ENCODE peak calls at places on chromosomes 16 and 17, in six cellular contexts. U is small intestine, L is thoracic aorta, G is skeletal muscle cell, R is stomach, X is BJ. M is an unnamed sample.

GRCh38 chr17:57868007-57868774 is 18.3 kb upstream of the MRPS23 start:
- DNase-seq in U (peak; percentile 55), L (peak; percentile 69), G (peak; percentile 76), R (peak; percentile 43), X (peak; percentile 73), M (peak; percentile 62)

GRCh38 chr16:53085539-53086450 is 31.0 kb downstream of the CHD9 start:
- DNase-seq in U (no peak), L (no peak), G (no peak), R (no peak), X (no peak), M (no peak)

GRCh38 chr17:64024781-64025731 is 4.6 kb upstream of the ICAM2 start:
- DNase-seq in U (peak; percentile 39), L (no peak), G (no peak), R (no peak), X (no peak), M (no peak)

GRCh38 chr16:76081936-76082335 is 195.3 kb upstream of the CNTNAP4 start:
- DNase-seq in U (no peak), L (no peak), G (no peak), R (no peak), X (no peak), M (no peak)

GRCh38 chr17:72297326-72298115 is 176.7 kb downstream of the SOX9 start:
- DNase-seq in U (no peak), L (no peak), G (peak; percentile 57), R (no peak), X (no peak), M (no peak)

GRCh38 chr17:42230225-42230624 is 35.9 kb upstream of the GHDC start:
- DNase-seq in U (no peak), L (no peak), G (no peak), R (no peak), X (no peak), M (no peak)

GRCh38 chr16:4917117-4917516 is 19.8 kb downstream of the PPL start:
- DNase-seq in U (no peak), L (no peak), G (peak; percentile 18), R (no peak), X (peak; percentile 11), M (no peak)

GRCh38 chr17:74151551-74152315 is 51.7 kb upstream of the RPL38 start:
- DNase-seq in U (no peak), L (no peak), G (no peak), R (no peak), X (no peak), M (no peak)

GRCh38 chr16:84992700-84993075 is 18.6 kb downstream of the ZDHHC7 start:
- DNase-seq in U (no peak), L (no peak), G (no peak), R (no peak), X (no peak), M (no peak)

GRCh38 chr17:48721009-48721402 is 1.3 kb downstream of the PRAC1 start:
- DNase-seq in U (no peak), L (no peak), G (no peak), R (no peak), X (no peak), M (no peak)

GRCh38 chr16:85029413-85029794 is 1.8 kb downstream of the KIAA0513 start:
- DNase-seq in U (no peak), L (no peak), G (no peak), R (no peak), X (peak; percentile 52), M (no peak)

GRCh38 chr16:75433732-75434413 is 570 bp upstream of the CFDP1 start:
- DNase-seq in U (peak; percentile 90), L (peak; percentile 46), G (peak; percentile 91), R (peak; percentile 71), X (peak; percentile 70), M (peak; percentile 86)

GRCh38 chr16:47110939-47111338 is 32.8 kb downstream of the NETO2 start:
- DNase-seq in U (no peak), L (no peak), G (no peak), R (no peak), X (no peak), M (no peak)

GRCh38 chr16:27841061-27841801 is 222.3 kb downstream of the GSG1L start:
- DNase-seq in U (no peak), L (no peak), G (no peak), R (no peak), X (no peak), M (no peak)

GRCh38 chr17:8927395-8927794 is 38.1 kb downstream of the PIK3R5 start:
- DNase-seq in U (no peak), L (no peak), G (no peak), R (no peak), X (no peak), M (no peak)

GRCh38 chr16:13866073-13866472 is 53.9 kb upstream of the ERCC4 start:
- DNase-seq in U (peak; percentile 77), L (no peak), G (peak; percentile 28), R (peak; percentile 89), X (no peak), M (peak; percentile 46)

GRCh38 chr17:67652433-67652832 is 65.3 kb upstream of the NOL11 start:
- DNase-seq in U (no peak), L (no peak), G (no peak), R (no peak), X (no peak), M (no peak)

GRCh38 chr16:54928016-54928356 is 2.7 kb upstream of the IRX5 start:
- DNase-seq in U (no peak), L (no peak), G (no peak), R (no peak), X (no peak), M (no peak)

GRCh38 chr16:59748531-59748930 is 1014.4 kb upstream of the GOT2 start:
- DNase-seq in U (no peak), L (no peak), G (no peak), R (no peak), X (no peak), M (no peak)

GRCh38 chr17:13584701-13585080 is 17.0 kb downstream of the HS3ST3A1 start:
- DNase-seq in U (no peak), L (no peak), G (no peak), R (no peak), X (no peak), M (no peak)

GRCh38 chr17:1009411-1010085 is 12.6 kb downstream of the TIMM22 start:
- DNase-seq in U (no peak), L (no peak), G (no peak), R (no peak), X (no peak), M (no peak)

GRCh38 chr17:65109543-65109942 is 27.6 kb upstream of the RGS9 start:
- DNase-seq in U (no peak), L (no peak), G (no peak), R (no peak), X (no peak), M (no peak)

GRCh38 chr17:71273451-71273850 is 847.4 kb upstream of the SOX9 start:
- DNase-seq in U (no peak), L (no peak), G (no peak), R (no peak), X (peak; percentile 22), M (peak; percentile 23)

GRCh38 chr17:71276071-71276470 is 844.7 kb upstream of the SOX9 start:
- DNase-seq in U (no peak), L (no peak), G (no peak), R (no peak), X (no peak), M (no peak)
- H3K4me3 ChIP-seq in U (no peak overlapping the region), L (no peak overlapping the region), G (no peak overlapping the region), R (no peak overlapping the region), X (no peak overlapping the region), M (no peak overlapping the region)

GRCh38 chr17:81307636-81308035 is 12.5 kb upstream of the SLC38A10 start:
- DNase-seq in U (no peak), L (no peak), G (no peak), R (no peak), X (no peak), M (no peak)

GRCh38 chr17:81308161-81308560 is 13.1 kb upstream of the SLC38A10 start:
- DNase-seq in U (no peak), L (no peak), G (no peak), R (no peak), X (no peak), M (no peak)

GRCh38 chr17:81310963-81311550 is 15.9 kb upstream of the SLC38A10 start:
- DNase-seq in U (no peak), L (no peak), G (no peak), R (no peak), X (no peak), M (no peak)

GRCh38 chr17:81309859-81310839 is 15.0 kb upstream of the SLC38A10 start:
- DNase-seq in U (no peak), L (no peak), G (no peak), R (no peak), X (no peak), M (no peak)

GRCh38 chr17:81309140-81309858 is 14.2 kb upstream of the SLC38A10 start:
- DNase-seq in U (peak; percentile 97), L (peak; percentile 46), G (no peak), R (peak; percentile 90), X (no peak), M (no peak)
- H3K4me3 ChIP-seq in U (no peak overlapping the region), L (peak overlapping the region; percentile 57), G (peak overlapping the region; percentile 9), R (peak overlapping the region; percentile 1), X (peak overlapping the region; percentile 13), M (peak overlapping the region; percentile 8)

GRCh38 chr16:11795887-11796226 is 1.2 kb downstream of the ZC3H7A start:
- DNase-seq in U (no peak), L (no peak), G (no peak), R (no peak), X (no peak), M (no peak)

GRCh38 chr16:11794991-11795886 is 1.8 kb downstream of the ZC3H7A start:
- DNase-seq in U (no peak), L (no peak), G (no peak), R (no peak), X (no peak), M (no peak)

GRCh38 chr16:11792404-11793260 is 4.4 kb downstream of the ZC3H7A start:
- DNase-seq in U (peak; percentile 92), L (no peak), G (no peak), R (peak; percentile 53), X (no peak), M (no peak)

GRCh38 chr16:11794447-11794846 is 2.6 kb downstream of the ZC3H7A start:
- DNase-seq in U (no peak), L (no peak), G (no peak), R (no peak), X (no peak), M (no peak)

DNA sequence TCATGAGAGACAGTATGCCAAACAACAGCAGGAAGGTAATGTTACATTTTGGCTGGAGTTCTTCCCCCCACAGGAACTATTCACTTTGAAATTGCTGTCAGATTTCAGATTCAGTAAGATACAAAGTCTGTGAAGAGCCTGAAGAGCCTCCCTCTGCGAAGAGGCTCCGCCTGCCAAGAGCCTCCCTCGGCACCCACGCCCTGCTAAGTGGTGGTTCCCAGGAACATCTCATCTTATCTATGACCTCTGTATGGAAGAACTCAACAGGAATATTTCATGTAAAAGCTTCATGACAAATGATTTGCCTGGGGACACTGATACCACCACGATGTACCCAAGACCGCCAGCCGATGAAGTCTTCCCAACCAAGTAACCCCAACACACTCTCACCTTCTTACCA is 3.2 kb downstream of the ZC3H7A start:
- DNase-seq in U (peak; percentile 66), L (no peak), G (no peak), R (no peak), X (no peak), M (no peak)
- H3K4me3 ChIP-seq in U (no peak overlapping the region), L (no peak overlapping the region), G (no peak overlapping the region), R (no peak overlapping the region), X (no peak overlapping the region), M (no peak overlapping the region)

DNA sequence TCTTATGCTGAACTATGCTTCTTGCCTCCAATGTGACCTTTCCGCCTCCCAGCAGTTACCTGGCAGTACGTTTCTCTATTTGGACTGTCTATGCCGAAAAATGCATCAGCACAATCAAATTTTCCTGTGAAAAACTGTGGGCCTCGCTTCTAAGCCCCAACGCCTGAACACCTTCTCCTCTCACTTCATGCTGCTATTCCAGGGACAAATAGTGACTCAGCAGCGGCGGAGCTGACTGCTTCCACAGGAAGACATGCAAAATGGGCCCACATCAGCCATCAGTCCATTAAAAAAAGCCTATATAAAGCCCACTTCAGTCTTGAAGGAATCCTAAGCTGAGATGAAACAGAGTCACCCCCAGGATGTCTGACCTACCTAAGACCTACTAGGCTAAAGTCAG is 10.5 kb upstream of the PIP4K2B start:
- DNase-seq in U (no peak), L (no peak), G (no peak), R (no peak), X (no peak), M (no peak)
- H3K4me3 ChIP-seq in U (no peak overlapping the region), L (no peak overlapping the region), G (no peak overlapping the region), R (no peak overlapping the region), X (no peak overlapping the region), M (no peak overlapping the region)

M was measured in AG09309.